ENCODE peak calls at places on chromosomes 4 and X, in six cellular contexts. One of them, this sample, is unnamed.

GRCh38 chrX:85517994-85518718 is 138.7 kb upstream of the POF1B start:
- DNase-seq in endodermal cell: no peak
- DNase-seq in cardiac muscle cell: no peak
- DNase-seq in psoas muscle: no peak
- DNase-seq in upper lobe of right lung: no peak
- DNase-seq in colonic mucosa: peak; percentile 19
- DNase-seq in this sample: no peak

GRCh38 chrX:46117234-46117633 is 428.0 kb downstream of the ZNF674 start:
- DNase-seq in endodermal cell: no peak
- DNase-seq in cardiac muscle cell: no peak
- DNase-seq in psoas muscle: no peak
- DNase-seq in upper lobe of right lung: no peak
- DNase-seq in colonic mucosa: no peak
- DNase-seq in this sample: no peak

GRCh38 chr4:111454961-111455360 is 690.3 kb upstream of the FAM241A start:
- DNase-seq in endodermal cell: peak; percentile 59
- DNase-seq in cardiac muscle cell: peak; percentile 20
- DNase-seq in psoas muscle: no peak
- DNase-seq in upper lobe of right lung: no peak
- DNase-seq in colonic mucosa: no peak
- DNase-seq in this sample: no peak

GRCh38 chr4:137993232-137993631 is 248.9 kb downstream of the SLC7A11 start:
- DNase-seq in endodermal cell: no peak
- DNase-seq in cardiac muscle cell: no peak
- DNase-seq in psoas muscle: no peak
- DNase-seq in upper lobe of right lung: no peak
- DNase-seq in colonic mucosa: no peak
- DNase-seq in this sample: no peak

GRCh38 chr4:109432676-109433075 is 939 bp upstream of the SEC24B start:
- DNase-seq in endodermal cell: no peak
- DNase-seq in cardiac muscle cell: peak; percentile 83
- DNase-seq in psoas muscle: no peak
- DNase-seq in upper lobe of right lung: no peak
- DNase-seq in colonic mucosa: no peak
- DNase-seq in this sample: no peak

GRCh38 chrX:20143539-20143938 is 1.9 kb upstream of the EIF1AX start:
- DNase-seq in endodermal cell: no peak
- DNase-seq in cardiac muscle cell: no peak
- DNase-seq in psoas muscle: no peak
- DNase-seq in upper lobe of right lung: no peak
- DNase-seq in colonic mucosa: no peak
- DNase-seq in this sample: no peak

GRCh38 chr4:24680746-24681145 is 96.4 kb upstream of the DHX15 start:
- DNase-seq in endodermal cell: peak; percentile 55
- DNase-seq in cardiac muscle cell: no peak
- DNase-seq in psoas muscle: no peak
- DNase-seq in upper lobe of right lung: no peak
- DNase-seq in colonic mucosa: no peak
- DNase-seq in this sample: no peak

GRCh38 chr4:173152104-173152503 is 16.5 kb upstream of the GALNT7 start:
- DNase-seq in endodermal cell: no peak
- DNase-seq in cardiac muscle cell: no peak
- DNase-seq in psoas muscle: no peak
- DNase-seq in upper lobe of right lung: no peak
- DNase-seq in colonic mucosa: no peak
- DNase-seq in this sample: no peak

GRCh38 chr4:148831945-148832344 is 389.7 kb upstream of the NR3C2 start:
- DNase-seq in endodermal cell: no peak
- DNase-seq in cardiac muscle cell: peak; percentile 69
- DNase-seq in psoas muscle: no peak
- DNase-seq in upper lobe of right lung: no peak
- DNase-seq in colonic mucosa: no peak
- DNase-seq in this sample: no peak

GRCh38 chr4:68373513-68373912 is 23.6 kb upstream of the YTHDC1 start:
- DNase-seq in endodermal cell: peak; percentile 92
- DNase-seq in cardiac muscle cell: peak; percentile 89
- DNase-seq in psoas muscle: peak; percentile 78
- DNase-seq in upper lobe of right lung: peak; percentile 83
- DNase-seq in colonic mucosa: peak; percentile 51
- DNase-seq in this sample: peak; percentile 56

GRCh38 chr4:121064482-121064881 is 7.9 kb downstream of the NDNF start:
- DNase-seq in endodermal cell: no peak
- DNase-seq in cardiac muscle cell: no peak
- DNase-seq in psoas muscle: no peak
- DNase-seq in upper lobe of right lung: no peak
- DNase-seq in colonic mucosa: no peak
- DNase-seq in this sample: no peak

GRCh38 chr4:186485621-186486062 is 69.7 kb downstream of the MTNR1A start:
- DNase-seq in endodermal cell: no peak
- DNase-seq in cardiac muscle cell: peak; percentile 35
- DNase-seq in psoas muscle: no peak
- DNase-seq in upper lobe of right lung: no peak
- DNase-seq in colonic mucosa: no peak
- DNase-seq in this sample: no peak

GRCh38 chrX:97096385-97096784 is 212.7 kb downstream of the RPA4 start:
- DNase-seq in endodermal cell: peak; percentile 55
- DNase-seq in cardiac muscle cell: peak; percentile 0
- DNase-seq in psoas muscle: no peak
- DNase-seq in upper lobe of right lung: no peak
- DNase-seq in colonic mucosa: no peak
- DNase-seq in this sample: no peak

GRCh38 chrX:54495814-54496516 is at the start of gene FGD1:
- DNase-seq in endodermal cell: peak; percentile 88
- DNase-seq in cardiac muscle cell: peak; percentile 71
- DNase-seq in psoas muscle: peak; percentile 73
- DNase-seq in upper lobe of right lung: peak; percentile 79
- DNase-seq in colonic mucosa: peak; percentile 75
- DNase-seq in this sample: peak; percentile 34

GRCh38 chr4:119709418-119709817 is 80.8 kb upstream of the PDE5A start:
- DNase-seq in endodermal cell: no peak
- DNase-seq in cardiac muscle cell: no peak
- DNase-seq in psoas muscle: no peak
- DNase-seq in upper lobe of right lung: no peak
- DNase-seq in colonic mucosa: no peak
- DNase-seq in this sample: no peak

DNA sequence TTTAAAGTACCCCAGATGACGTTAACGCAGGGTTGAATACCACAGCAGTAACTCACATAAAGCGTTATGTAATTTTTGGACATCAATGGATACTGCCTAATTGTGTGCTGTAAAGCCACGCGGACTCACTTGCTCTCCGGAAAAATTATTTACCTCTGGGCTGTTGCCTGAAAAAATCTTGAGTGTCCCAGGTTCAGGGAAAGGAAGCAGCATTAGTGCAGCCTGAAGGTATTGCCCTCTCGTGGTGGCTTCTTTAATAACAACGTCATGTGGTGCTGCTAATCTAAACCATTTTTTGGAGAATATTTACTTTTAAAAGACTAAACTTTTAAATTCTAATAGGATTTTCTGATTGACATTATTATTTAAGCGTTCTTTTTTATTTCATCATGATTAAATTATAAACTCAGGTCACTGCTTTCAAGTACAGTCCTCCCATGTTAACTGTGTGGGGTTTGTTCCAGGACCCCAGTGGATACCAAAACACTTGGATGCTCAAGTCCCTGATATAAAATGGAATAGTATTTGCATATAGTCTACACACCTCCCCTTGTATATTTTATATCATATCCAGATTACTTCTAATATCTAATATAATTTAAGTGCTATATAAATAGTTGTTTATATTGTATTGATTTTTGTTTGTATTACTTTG is 384.8 kb downstream of the FAM133A start:
- DNase-seq in endodermal cell: peak; percentile 71
- DNase-seq in cardiac muscle cell: no peak
- DNase-seq in psoas muscle: no peak
- DNase-seq in upper lobe of right lung: no peak
- DNase-seq in colonic mucosa: peak; percentile 18
- DNase-seq in this sample: no peak
- TF ChIP-seq CTCF in endodermal cell: peak; percentile 87
- TF ChIP-seq CTCF in cardiac muscle cell: no peak
- TF ChIP-seq CTCF in psoas muscle: peak; percentile 47
- TF ChIP-seq CTCF in upper lobe of right lung: peak; percentile 30
- TF ChIP-seq CTCF in colonic mucosa: peak; percentile 43
- TF ChIP-seq CTCF in this sample: no peak

GRCh38 chrX:57481514-57481913 is 110.3 kb upstream of the ZXDB start:
- DNase-seq in endodermal cell: no peak
- DNase-seq in cardiac muscle cell: no peak
- DNase-seq in psoas muscle: no peak
- DNase-seq in upper lobe of right lung: no peak
- DNase-seq in colonic mucosa: no peak
- DNase-seq in this sample: no peak
- H3K27me3 ChIP-seq in endodermal cell: no peaks in the 10 kb centered on the region
- H3K27me3 ChIP-seq in cardiac muscle cell: no peaks in the 10 kb centered on the region
- H3K27me3 ChIP-seq in psoas muscle: no peaks in the 10 kb centered on the region
- H3K27me3 ChIP-seq in upper lobe of right lung: no peaks in the 10 kb centered on the region
- H3K27me3 ChIP-seq in colonic mucosa: no peaks in the 10 kb centered on the region
- H3K27me3 ChIP-seq in this sample: no peaks in the 10 kb centered on the region

DNA sequence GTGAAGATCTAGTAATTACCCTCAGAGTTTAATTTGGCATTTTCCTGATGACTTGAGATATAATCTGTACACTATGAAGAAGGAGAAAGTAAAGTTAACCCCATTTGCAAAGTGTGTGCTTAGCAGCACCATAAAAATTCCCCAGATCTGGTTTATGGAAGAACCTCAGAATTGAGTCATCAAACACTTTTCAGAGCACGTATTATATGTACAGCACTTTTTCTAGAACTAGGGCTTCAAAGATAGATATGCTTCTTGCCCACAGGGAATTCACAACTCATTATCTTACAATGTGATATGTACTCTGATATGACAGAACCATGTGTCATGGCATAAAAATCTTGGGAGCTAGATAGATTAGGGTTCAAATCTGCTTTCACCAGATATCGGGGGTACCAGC is 150.9 kb downstream of the SLC10A7 start:
- DNase-seq in endodermal cell: no peak
- DNase-seq in cardiac muscle cell: peak; percentile 13
- DNase-seq in psoas muscle: no peak
- DNase-seq in upper lobe of right lung: no peak
- DNase-seq in colonic mucosa: no peak
- DNase-seq in this sample: no peak
- H3K27ac ChIP-seq in endodermal cell: no peak overlapping the region
- H3K27ac ChIP-seq in cardiac muscle cell: no peak overlapping the region
- H3K27ac ChIP-seq in psoas muscle: no peak overlapping the region
- H3K27ac ChIP-seq in upper lobe of right lung: no peak overlapping the region
- H3K27ac ChIP-seq in colonic mucosa: no peak overlapping the region
- H3K27ac ChIP-seq in this sample: no peak overlapping the region

DNA sequence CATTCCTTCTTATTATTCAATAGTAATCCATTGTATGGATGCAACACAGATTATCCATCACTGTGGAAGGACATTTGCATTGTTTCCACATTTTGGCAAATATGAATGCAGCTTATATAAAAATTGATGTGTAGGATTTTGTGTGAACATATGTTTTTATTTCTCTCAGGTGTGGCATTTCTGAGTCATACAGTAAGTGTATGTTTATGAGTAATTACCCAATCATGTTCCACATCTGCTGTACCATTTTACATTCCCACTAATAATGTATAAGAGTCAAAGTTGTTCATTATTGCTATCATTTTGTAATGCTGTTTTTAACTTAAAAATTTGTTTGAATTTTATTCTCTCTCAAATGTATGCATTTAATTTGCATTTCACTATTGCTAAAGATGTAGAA is 25.5 kb downstream of the MAGEA4 start:
- DNase-seq in endodermal cell: no peak
- DNase-seq in cardiac muscle cell: no peak
- DNase-seq in psoas muscle: no peak
- DNase-seq in upper lobe of right lung: no peak
- DNase-seq in colonic mucosa: no peak
- DNase-seq in this sample: no peak
- TF ChIP-seq CTCF in endodermal cell: no peak
- TF ChIP-seq CTCF in cardiac muscle cell: no peak
- TF ChIP-seq CTCF in psoas muscle: no peak
- TF ChIP-seq CTCF in upper lobe of right lung: no peak
- TF ChIP-seq CTCF in colonic mucosa: no peak
- TF ChIP-seq CTCF in this sample: no peak

GRCh38 chr4:7391637-7392437 is 42.9 kb downstream of the PSAPL1 start:
- DNase-seq in endodermal cell: peak; percentile 36
- DNase-seq in cardiac muscle cell: no peak
- DNase-seq in psoas muscle: no peak
- DNase-seq in upper lobe of right lung: no peak
- DNase-seq in colonic mucosa: no peak
- DNase-seq in this sample: no peak
- H3K27me3 ChIP-seq in endodermal cell: no peaks in the 10 kb centered on the region
- H3K27me3 ChIP-seq in cardiac muscle cell: no peaks in the 10 kb centered on the region
- H3K27me3 ChIP-seq in psoas muscle: peaks cover 13% of the 10 kb centered on the region
- H3K27me3 ChIP-seq in upper lobe of right lung: no peaks in the 10 kb centered on the region
- H3K27me3 ChIP-seq in colonic mucosa: no peaks in the 10 kb centered on the region
- H3K27me3 ChIP-seq in this sample: peaks cover 4% of the 10 kb centered on the region

GRCh38 chr4:159177265-159178146 is 74.6 kb downstream of the RAPGEF2 start:
- DNase-seq in endodermal cell: no peak
- DNase-seq in cardiac muscle cell: no peak
- DNase-seq in psoas muscle: no peak
- DNase-seq in upper lobe of right lung: no peak
- DNase-seq in colonic mucosa: no peak
- DNase-seq in this sample: no peak

GRCh38 chr4:159175165-159175988 is 72.5 kb downstream of the RAPGEF2 start:
- DNase-seq in endodermal cell: peak; percentile 89
- DNase-seq in cardiac muscle cell: peak; percentile 93
- DNase-seq in psoas muscle: peak; percentile 29
- DNase-seq in upper lobe of right lung: no peak
- DNase-seq in colonic mucosa: peak; percentile 70
- DNase-seq in this sample: peak; percentile 34

GRCh38 chr4:159174645-159175147 is 71.8 kb downstream of the RAPGEF2 start:
- DNase-seq in endodermal cell: no peak
- DNase-seq in cardiac muscle cell: peak; percentile 16
- DNase-seq in psoas muscle: no peak
- DNase-seq in upper lobe of right lung: no peak
- DNase-seq in colonic mucosa: no peak
- DNase-seq in this sample: no peak

GRCh38 chr4:159178147-159178541 is 75.3 kb downstream of the RAPGEF2 start:
- DNase-seq in endodermal cell: no peak
- DNase-seq in cardiac muscle cell: peak; percentile 68
- DNase-seq in psoas muscle: no peak
- DNase-seq in upper lobe of right lung: no peak
- DNase-seq in colonic mucosa: no peak
- DNase-seq in this sample: no peak

GRCh38 chr4:159175989-159176375 is 73.1 kb downstream of the RAPGEF2 start:
- DNase-seq in endodermal cell: no peak
- DNase-seq in cardiac muscle cell: no peak
- DNase-seq in psoas muscle: no peak
- DNase-seq in upper lobe of right lung: no peak
- DNase-seq in colonic mucosa: no peak
- DNase-seq in this sample: no peak
- H3K27ac ChIP-seq in endodermal cell: no peak overlapping the region
- H3K27ac ChIP-seq in cardiac muscle cell: peak overlapping the region; percentile 31
- H3K27ac ChIP-seq in psoas muscle: no peak overlapping the region
- H3K27ac ChIP-seq in upper lobe of right lung: no peak overlapping the region
- H3K27ac ChIP-seq in colonic mucosa: no peak overlapping the region
- H3K27ac ChIP-seq in this sample: no peak overlapping the region

DNA sequence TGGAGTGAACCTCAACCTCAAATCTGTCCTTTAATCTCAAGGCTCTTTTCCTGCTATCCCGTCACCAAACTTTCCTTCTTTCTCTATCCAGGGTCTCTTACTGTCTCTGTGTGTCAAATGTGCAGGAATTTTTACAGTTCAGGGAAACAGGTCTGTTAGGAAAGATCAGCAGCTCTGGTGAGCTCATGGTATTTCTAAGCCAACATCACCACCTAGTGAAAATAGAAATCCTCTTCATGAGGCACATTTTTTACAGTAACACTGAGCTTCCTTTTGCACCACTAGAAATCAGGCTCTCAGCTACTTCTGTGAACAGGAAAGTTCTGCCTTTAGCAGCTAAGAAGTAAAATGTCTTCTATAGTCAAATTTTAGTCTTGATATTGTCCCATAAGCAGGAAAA is 39.6 kb downstream of the NUDT11 start:
- DNase-seq in endodermal cell: no peak
- DNase-seq in cardiac muscle cell: peak; percentile 6
- DNase-seq in psoas muscle: no peak
- DNase-seq in upper lobe of right lung: no peak
- DNase-seq in colonic mucosa: no peak
- DNase-seq in this sample: no peak
- TF ChIP-seq CTCF in endodermal cell: peak; percentile 68
- TF ChIP-seq CTCF in cardiac muscle cell: no peak
- TF ChIP-seq CTCF in psoas muscle: no peak
- TF ChIP-seq CTCF in upper lobe of right lung: no peak
- TF ChIP-seq CTCF in colonic mucosa: no peak
- TF ChIP-seq CTCF in this sample: no peak

This sample was measured in CD4-positive, alpha-beta T cell.